ENCODE peak calls at places on chromosomes 11 and 22, in six cellular contexts. P is T follicular helper cell; N is stimulated activated CD8-positive, alpha-beta memory T cell treated with anti-CD3 and anti-CD28 coated beads, Interleukin-15, amount 100 ng/mL, for 1 hour; W is coronary artery; O is germinal center; G is AG04450. E is an unnamed sample.
A peak's percentile ranks its signal among the peaks of the same experiment; 100 is the strongest.

GRCh38 chr11:92211576-92212167 is 12.9 kb upstream of the FAT3 start:
- DNase-seq in W (no peak), P (no peak), O (no peak), G (peak; percentile 7), N (no peak), E (no peak)

GRCh38 chr22:47850644-47851151 is 1088.2 kb downstream of the TBC1D22A start:
- DNase-seq in W (no peak), N (no peak), P (no peak), G (no peak), O (no peak), E (no peak)

GRCh38 chr11:57483570-57483934 is 23.2 kb downstream of the RTN4RL2 start:
- DNase-seq in N (no peak), O (no peak), W (no peak), G (no peak), P (no peak), E (no peak)

GRCh38 chr11:103077553-103077952 is 14.4 kb downstream of the DCUN1D5 start:
- DNase-seq in G (no peak), W (no peak), P (no peak), N (no peak), O (no peak), E (no peak)

GRCh38 chr22:32307055-32307454 is 50.6 kb upstream of the RFPL3 start:
- DNase-seq in W (no peak), G (no peak), N (no peak), P (no peak), O (no peak), E (no peak)

GRCh38 chr11:123125169-123125568 is 63.2 kb upstream of the HSPA8 start:
- DNase-seq in O (no peak), P (no peak), N (no peak), G (no peak), W (no peak), E (no peak)

GRCh38 chr11:35814720-35815305 is 129.0 kb upstream of the LDLRAD3 start:
- DNase-seq in W (no peak), P (no peak), N (no peak), O (no peak), G (no peak), E (no peak)

GRCh38 chr11:95516786-95517185 is 272.8 kb downstream of the FAM76B start:
- DNase-seq in O (no peak), N (no peak), W (no peak), P (no peak), G (peak; percentile 72), E (no peak)

GRCh38 chr22:38754247-38755154 is 1.3 kb downstream of the SUN2 start:
- DNase-seq in W (peak; percentile 95), N (no peak), P (no peak), O (peak; percentile 60), G (peak; percentile 16), E (no peak)

GRCh38 chr11:77375114-77375513 is 73.6 kb upstream of the GDPD4 start:
- DNase-seq in O (no peak), N (no peak), W (no peak), G (no peak), P (no peak), E (no peak)

GRCh38 chr11:76701701-76702100 is 31.2 kb upstream of the LRRC32 start:
- DNase-seq in N (no peak), O (no peak), G (no peak), W (no peak), P (no peak), E (no peak)

GRCh38 chr22:23187201-23187600 is 6.9 kb downstream of the BCR start:
- DNase-seq in O (no peak), G (no peak), P (no peak), N (no peak), W (no peak), E (no peak)

GRCh38 chr11:68798221-68798813 is 43.4 kb downstream of the CPT1A start:
- DNase-seq in G (no peak), O (peak; percentile 26), P (peak; percentile 19), W (no peak), N (peak; percentile 18), E (peak; percentile 56)

GRCh38 chr11:120674537-120674936 is 163.0 kb downstream of the GRIK4 start:
- DNase-seq in P (no peak), W (no peak), G (peak; percentile 6), N (no peak), O (no peak), E (no peak)

GRCh38 chr11:14253878-14254277 is 105.1 kb downstream of the RRAS2 start:
- DNase-seq in G (no peak), O (no peak), W (no peak), P (no peak), N (no peak), E (no peak)

GRCh38 chr22:39699631-39700348 is 129.2 kb downstream of the CACNA1I start:
- DNase-seq in N (no peak), P (no peak), G (no peak), W (no peak), O (no peak), E (no peak)

GRCh38 chr11:86990079-86990478 is 34.9 kb upstream of the FZD4 start:
- DNase-seq in W (no peak), N (no peak), O (no peak), P (no peak), G (no peak), E (no peak)

GRCh38 chr11:100769165-100769564 is 82.1 kb downstream of the ARHGAP42 start:
- DNase-seq in W (no peak), O (no peak), N (no peak), P (no peak), G (no peak), E (no peak)

GRCh38 chr11:73760066-73760679 is 701 bp downstream of the RAB6A start:
- DNase-seq in P (no peak), O (peak; percentile 22), N (no peak), W (peak; percentile 81), G (no peak), E (no peak)

GRCh38 chr11:8833568-8834275 is 77.3 kb upstream of the AKIP1 start:
- DNase-seq in P (no peak), W (no peak), N (no peak), G (no peak), O (no peak), E (no peak)

GRCh38 chr11:12244156-12244555 is 133.2 kb upstream of the PARVA start:
- DNase-seq in G (no peak), P (no peak), O (no peak), N (no peak), W (no peak), E (no peak)

GRCh38 chr11:104663190-104664140 is 234.8 kb downstream of the CASP12 start:
- DNase-seq in O (no peak), N (no peak), W (no peak), G (no peak), P (no peak), E (no peak)

GRCh38 chr11:19597194-19597593 is 115.4 kb upstream of the NAV2 start:
- DNase-seq in O (no peak), P (no peak), G (no peak), W (peak; percentile 33), N (no peak), E (no peak)

GRCh38 chr22:50705851-50706351 is 32.1 kb upstream of the ACR start:
- DNase-seq in W (no peak), P (no peak), O (no peak), G (no peak), N (no peak), E (no peak)

GRCh38 chr11:9615031-9615451 is 41.6 kb downstream of the WEE1 start:
- DNase-seq in N (no peak), G (no peak), W (no peak), P (no peak), O (peak; percentile 77), E (no peak)

GRCh38 chr11:100719809-100720221 is 32.7 kb downstream of the ARHGAP42 start:
- DNase-seq in O (no peak), P (no peak), N (no peak), W (no peak), G (no peak), E (no peak)

GRCh38 chr22:31088233-31088986 is 7.3 kb downstream of the SMTN start:
- DNase-seq in N (no peak), W (peak; percentile 75), P (no peak), G (no peak), O (no peak), E (no peak)

GRCh38 chr11:104907521-104908185 is 9.4 kb upstream of the CASP12 start:
- DNase-seq in O (no peak), P (no peak), N (no peak), G (peak; percentile 79), W (no peak), E (no peak)

GRCh38 chr11:125364085-125364822 is 131.8 kb downstream of the FEZ1 start:
- DNase-seq in G (no peak), P (no peak), O (no peak), W (no peak), N (no peak), E (no peak)

GRCh38 chr11:133985981-133986380 is 29.2 kb upstream of the IGSF9B start:
- DNase-seq in P (no peak), W (no peak), G (no peak), O (no peak), N (no peak), E (no peak)

GRCh38 chr22:22935056-22935545 is 47.5 kb downstream of the IGLL5 start:
- DNase-seq in O (no peak), G (no peak), W (no peak), P (no peak), N (no peak), E (no peak)

GRCh38 chr11:73141309-73142127 is 600 bp downstream of the FCHSD2 start:
- DNase-seq in N (peak; percentile 25), G (no peak), O (peak; percentile 81), W (peak; percentile 89), P (peak; percentile 53), E (peak; percentile 72)

GRCh38 chr11:129191649-129192048 is 476 bp downstream of the ARHGAP32 start:
- DNase-seq in W (no peak), O (no peak), G (no peak), P (no peak), N (no peak), E (no peak)

GRCh38 chr11:11426226-11426915 is 73.3 kb upstream of the CSNK2A3 start:
- DNase-seq in G (no peak), W (no peak), O (no peak), N (no peak), P (no peak), E (no peak)

GRCh38 chr11:115941481-115941993 is 437.3 kb upstream of the CADM1 start:
- DNase-seq in P (no peak), O (no peak), W (no peak), N (no peak), G (peak; percentile 89), E (no peak)

GRCh38 chr22:50059185-50059880 is 1.2 kb upstream of the TTLL8 start:
- DNase-seq in W (peak; percentile 64), P (no peak), G (no peak), O (peak; percentile 72), N (no peak), E (no peak)

GRCh38 chr11:61152816-61153592 is 8.2 kb downstream of the VPS37C start:
- DNase-seq in W (no peak), N (no peak), O (no peak), P (no peak), G (no peak), E (no peak)

E was measured in activated CD4-positive, CD25-positive, alpha-beta regulatory T cell treated with anti-CD3 and anti-CD28 coated beads, Interleukin-2, amount 50 U/mL, for 72 hours.